ENCODE peak calls at places on chromosome X, in five cellular contexts. Y is neural progenitor cell, K is A549, C is esophagus squamous epithelium, U is psoas muscle. Q is an unnamed sample.

GRCh38 chrX:109681475-109682081 is 51.5 kb downstream of the ACSL4 start:
- DNase-seq in Y (no peak), K (no peak), C (no peak), U (no peak), Q (no peak)

GRCh38 chrX:134554291-134554690 is 94.3 kb downstream of the HPRT1 start:
- DNase-seq in Y (no peak), K (no peak), C (no peak), U (no peak), Q (no peak)

GRCh38 chrX:138858946-138859345 is 147.4 kb upstream of the FGF13 start:
- DNase-seq in Y (no peak), K (no peak), C (no peak), U (no peak), Q (no peak)

GRCh38 chrX:23756165-23756564 is 13.1 kb upstream of the ACOT9 start:
- DNase-seq in Y (peak), K (peak), C (no peak), U (peak), Q (no peak)

GRCh38 chrX:103554687-103555417 is 30.5 kb upstream of the TCEAL4 start:
- DNase-seq in Y (peak), K (no peak), C (no peak), U (no peak), Q (no peak)

GRCh38 chrX:155188786-155189185 is 27.5 kb upstream of the VBP1 start:
- DNase-seq in Y (no peak), K (no peak), C (no peak), U (no peak), Q (no peak)

GRCh38 chrX:65866146-65866545 is 173.7 kb downstream of the VSIG4 start:
- DNase-seq in Y (no peak), K (no peak), C (no peak), U (no peak), Q (no peak)

GRCh38 chrX:115233497-115234219 is at the start of gene LRCH2:
- DNase-seq in Y (peak), K (no peak), C (no peak), U (peak), Q (no peak)

GRCh38 chrX:27619975-27620374 is 29.8 kb downstream of the DCAF8L2 start:
- DNase-seq in Y (peak), K (no peak), C (no peak), U (no peak), Q (no peak)

GRCh38 chrX:134604701-134605271 is 53.5 kb downstream of the PLAC1 start:
- DNase-seq in Y (no peak), K (peak), C (no peak), U (no peak), Q (no peak)

GRCh38 chrX:16770970-16771482 is 15.2 kb upstream of the TXLNG start:
- DNase-seq in Y (no peak), K (no peak), C (no peak), U (no peak), Q (no peak)
- H3K27ac ChIP-seq in Y (peak), K (peak), C (no peak), U (no peak), Q (no peak)

DNA sequence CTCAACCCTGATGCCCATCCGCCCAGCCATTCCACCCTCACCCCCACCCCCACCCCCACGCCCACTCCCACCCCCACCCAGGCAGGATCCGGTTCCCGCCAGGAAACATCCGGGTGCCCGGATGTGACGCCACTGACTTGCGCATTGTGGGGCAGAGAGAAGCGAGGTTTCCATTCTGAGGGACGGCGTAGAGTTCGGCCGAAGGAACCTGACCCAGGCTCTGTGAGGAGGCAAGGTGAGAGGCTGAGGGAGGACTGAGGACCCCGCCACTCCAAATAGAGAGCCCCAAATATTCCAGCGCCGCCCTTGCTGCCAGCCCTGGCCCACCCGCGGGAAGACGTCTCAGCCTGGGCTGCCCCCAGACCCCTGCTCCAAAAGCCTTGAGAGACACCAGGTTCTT is at the start of gene MAGEA1:
- DNase-seq in Y (no peak), K (no peak), C (no peak), U (no peak), Q (no peak)
- H3K27ac ChIP-seq in Y (no peak), K (no peak), C (no peak), U (no peak), Q (no peak)

DNA sequence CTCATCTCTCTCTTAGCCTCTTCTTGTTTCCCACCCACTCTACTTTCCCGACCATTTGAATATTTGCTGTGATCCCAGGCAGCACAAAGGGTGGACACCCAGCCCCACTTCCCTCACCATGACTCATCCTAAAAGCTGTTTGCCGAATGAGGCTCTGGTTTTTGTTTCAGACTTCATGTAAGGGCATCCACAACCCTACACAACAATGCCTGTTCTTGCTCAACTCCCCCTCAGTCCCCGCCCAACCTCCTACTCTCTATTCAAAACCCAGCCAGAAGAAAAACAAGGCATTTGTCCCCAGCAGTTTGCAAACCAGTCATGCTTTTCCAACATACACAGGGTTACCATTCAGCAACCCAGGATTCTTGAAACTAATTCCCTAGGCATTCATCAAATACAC is 516.5 kb upstream of the CNKSR2 start:
- DNase-seq in Y (peak), K (no peak), C (no peak), U (no peak), Q (no peak)
- H3K27ac ChIP-seq in Y (peak), K (no peak), C (no peak), U (no peak), Q (no peak)

DNA sequence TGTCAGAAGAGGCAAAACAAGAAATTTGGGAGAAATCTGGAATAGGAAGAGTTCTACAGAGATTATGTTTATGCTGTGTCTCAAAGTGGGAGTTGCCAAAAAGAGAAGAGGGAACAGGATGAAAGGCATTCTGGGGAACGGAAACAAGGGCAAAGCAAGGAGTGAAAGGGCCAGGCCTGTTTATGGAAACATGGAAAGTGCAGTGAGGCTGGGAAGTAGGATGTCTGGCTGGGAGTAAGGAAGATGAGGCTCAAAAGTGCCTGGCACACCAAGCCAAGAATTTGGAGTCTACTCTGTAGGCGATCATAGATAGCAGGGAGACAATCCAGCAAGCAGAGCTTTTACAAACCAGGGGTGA is 1.8 kb upstream of the CUL4B start:
- DNase-seq in Y (no peak), K (no peak), C (no peak), U (no peak), Q (no peak)
- H3K27ac ChIP-seq in Y (no peak), K (peak), C (peak), U (peak), Q (no peak)

DNA sequence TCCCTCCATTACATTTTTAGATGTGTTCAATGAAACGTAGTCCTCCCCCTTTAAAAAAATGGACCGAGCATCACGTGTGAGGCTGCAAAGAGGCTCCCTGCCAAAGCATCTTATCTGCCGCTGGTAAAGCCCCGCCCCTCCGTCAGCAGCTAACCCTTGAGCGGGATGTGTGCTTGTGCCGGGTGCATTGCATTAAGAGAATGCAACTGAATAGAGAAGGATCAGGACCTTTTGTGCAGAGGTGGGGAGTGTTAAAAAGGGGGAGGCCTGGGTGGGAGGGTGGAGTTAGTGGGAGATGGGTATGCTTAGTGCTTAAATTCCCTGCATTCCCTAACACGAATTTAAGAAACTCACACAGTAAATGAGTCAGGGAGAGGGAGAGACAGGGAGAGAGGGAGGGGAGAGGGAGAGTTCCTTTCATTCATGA is 66.0 kb downstream of the TBL1X start:
- DNase-seq in Y (peak), K (peak), C (no peak), U (peak), Q (no peak)
- H3K27ac ChIP-seq in Y (peak), K (peak), C (no peak), U (no peak), Q (no peak)

DNA sequence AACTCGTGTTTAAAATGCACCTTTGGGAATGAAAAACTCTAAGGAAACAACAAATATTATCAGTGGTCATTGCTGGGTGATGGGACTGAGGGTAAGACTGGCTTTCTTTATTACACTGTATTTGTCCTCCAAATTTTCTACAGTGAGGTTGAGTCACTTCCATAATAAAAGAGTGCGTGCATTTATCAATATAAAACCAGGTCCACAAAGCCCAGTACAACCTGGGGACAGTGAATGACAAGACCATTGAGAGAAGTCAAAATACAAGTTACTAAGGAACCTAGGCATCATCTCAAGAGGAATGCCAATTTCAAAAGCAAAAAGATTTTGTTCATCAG is 76.4 kb downstream of the MAGED4 start:
- DNase-seq in Y (no peak), K (no peak), C (no peak), U (no peak), Q (no peak)
- H3K27ac ChIP-seq in Y (no peak), K (peak), C (no peak), U (no peak), Q (no peak)

GRCh38 chrX:46627700-46628405 is 54.3 kb downstream of the CHST7 start:
- DNase-seq in Y (no peak), K (no peak), C (no peak), U (no peak), Q (no peak)
- H3K27ac ChIP-seq in Y (no peak), K (no peak), C (peak), U (no peak), Q (peak)

GRCh38 chrX:9846631-9847030 is 60.4 kb downstream of the SHROOM2 start:
- DNase-seq in Y (no peak), K (no peak), C (no peak), U (no peak), Q (no peak)
- H3K27ac ChIP-seq in Y (no peak), K (peak), C (no peak), U (no peak), Q (no peak)

GRCh38 chrX:44264936-44265335 is 78.5 kb downstream of the EFHC2 start:
- DNase-seq in Y (no peak), K (no peak), C (no peak), U (no peak), Q (no peak)
- H3K27ac ChIP-seq in Y (no peak), K (no peak), C (no peak), U (no peak), Q (no peak)

Q was measured in vagina.